ENCODE peak calls at places on chromosomes 16 and 17, in eight cellular contexts. O is A549, Q is stomach, L is uterus, S is breast epithelium, K is GM12878, C is Peyer's patch, W is vagina. V is an unnamed sample.

GRCh38 chr16:55588799-55589198 is 22.3 kb downstream of the CAPNS2 start:
- DNase-seq in O (no peak), Q (no peak), L (no peak), S (no peak), K (no peak), C (no peak), W (no peak), V (no peak)

GRCh38 chr16:54284931-54285413 is 1.6 kb downstream of the IRX3 start:
- DNase-seq in O (peak; percentile 18), Q (no peak), L (no peak), S (no peak), K (no peak), C (no peak), W (no peak), V (no peak)

GRCh38 chr17:66949501-66949900 is 15.0 kb upstream of the CACNG4 start:
- DNase-seq in O (no peak), Q (no peak), L (no peak), S (no peak), K (no peak), C (no peak), W (no peak), V (no peak)

GRCh38 chr17:43839670-43840101 is 6.7 kb upstream of the MPP3 start:
- DNase-seq in O (peak; percentile 88), Q (peak; percentile 74), L (no peak), S (peak; percentile 80), K (no peak), C (no peak), W (no peak), V (no peak)

GRCh38 chr17:2190014-2190413 is 113.6 kb downstream of the SMG6 start:
- DNase-seq in O (peak; percentile 25), Q (no peak), L (peak; percentile 65), S (no peak), K (no peak), C (no peak), W (no peak), V (peak; percentile 42)

GRCh38 chr17:76051571-76051970 is 20.7 kb downstream of the SRP68 start:
- DNase-seq in O (no peak), Q (no peak), L (no peak), S (no peak), K (no peak), C (no peak), W (no peak), V (no peak)

GRCh38 chr17:64152428-64153125 is 22.6 kb upstream of the ERN1 start:
- DNase-seq in O (no peak), Q (no peak), L (no peak), S (no peak), K (no peak), C (no peak), W (no peak), V (no peak)

GRCh38 chr17:388087-388486 is 35.5 kb upstream of the RPH3AL start:
- DNase-seq in O (no peak), Q (no peak), L (no peak), S (no peak), K (no peak), C (no peak), W (no peak), V (no peak)

GRCh38 chr17:60508384-60508980 is 17.6 kb downstream of the APPBP2 start:
- DNase-seq in O (no peak), Q (no peak), L (no peak), S (no peak), K (no peak), C (no peak), W (no peak), V (no peak)

GRCh38 chr16:69554495-69554894 is 11.3 kb upstream of the NFAT5 start:
- DNase-seq in O (no peak), Q (no peak), L (no peak), S (no peak), K (no peak), C (no peak), W (no peak), V (no peak)

GRCh38 chr17:79812969-79813825 is 16.3 kb upstream of the CBX8 start:
- DNase-seq in O (no peak), Q (no peak), L (no peak), S (no peak), K (no peak), C (no peak), W (no peak), V (no peak)

GRCh38 chr17:82036634-82037112 is 824 bp downstream of the DCXR start:
- DNase-seq in O (no peak), Q (no peak), L (no peak), S (no peak), K (no peak), C (no peak), W (no peak), V (no peak)

GRCh38 chr17:68061512-68062313 is 26.2 kb downstream of the KPNA2 start:
- DNase-seq in O (no peak), Q (no peak), L (no peak), S (no peak), K (no peak), C (no peak), W (no peak), V (peak; percentile 50)

GRCh38 chr16:22663389-22664064 is 150.4 kb upstream of the HS3ST2 start:
- DNase-seq in O (no peak), Q (no peak), L (no peak), S (no peak), K (no peak), C (no peak), W (no peak), V (no peak)

GRCh38 chr17:73214008-73214407 is 21.2 kb downstream of the COG1 start:
- DNase-seq in O (no peak), Q (no peak), L (no peak), S (no peak), K (no peak), C (no peak), W (no peak), V (no peak)

GRCh38 chr17:73208139-73208827 is 15.4 kb downstream of the COG1 start:
- DNase-seq in O (no peak), Q (no peak), L (no peak), S (no peak), K (no peak), C (no peak), W (no peak), V (no peak)

GRCh38 chr17:73209436-73209835 is 16.6 kb downstream of the COG1 start:
- DNase-seq in O (no peak), Q (no peak), L (no peak), S (no peak), K (no peak), C (no peak), W (no peak), V (no peak)

GRCh38 chr17:73211745-73212144 is 18.9 kb downstream of the COG1 start:
- DNase-seq in O (no peak), Q (no peak), L (no peak), S (peak; percentile 16), K (no peak), C (no peak), W (no peak), V (no peak)

DNA sequence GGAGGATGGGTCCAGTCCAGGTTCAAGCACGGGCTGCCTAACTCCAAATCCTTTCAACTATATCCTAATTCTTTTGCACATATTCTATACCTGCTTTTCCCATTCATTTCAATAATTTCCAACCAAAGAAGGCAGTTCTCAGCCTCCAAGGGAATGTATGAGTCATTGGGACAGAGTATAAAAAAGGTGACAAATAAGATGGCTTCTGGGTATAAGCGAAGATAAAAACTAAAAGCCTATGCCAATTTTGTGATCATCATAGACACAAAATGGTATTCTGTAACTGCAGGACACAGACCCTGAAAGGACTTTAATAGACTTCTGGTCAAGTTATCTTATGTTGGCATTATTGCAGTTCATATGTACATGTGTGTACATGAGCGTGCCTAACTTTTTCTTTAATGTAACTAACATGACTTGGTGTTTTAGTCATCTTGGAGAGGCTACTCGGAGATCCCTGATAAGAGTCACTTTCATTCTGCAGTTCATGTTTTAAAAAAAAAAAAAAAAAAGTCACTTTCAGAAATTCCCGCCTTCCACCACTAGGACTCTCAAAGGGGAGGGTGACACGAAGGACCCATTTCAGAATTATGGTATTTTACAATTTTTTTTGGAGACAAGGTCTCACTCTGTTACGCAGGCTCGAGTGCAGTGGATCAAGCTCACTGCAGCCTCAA is 17.3 kb downstream of the COG1 start:
- DNase-seq in O (no peak), Q (no peak), L (no peak), S (no peak), K (no peak), C (no peak), W (no peak), V (no peak)
- TF ChIP-seq CTCF in O (peak; percentile 24), Q (no peak), L (no peak), S (no peak), K (no peak), C (peak; percentile 30), W (no peak), V (peak; percentile 25)

GRCh38 chr16:80669673-80670072 is 128.9 kb downstream of the DYNLRB2 start:
- DNase-seq in O (no peak), Q (no peak), L (no peak), S (no peak), K (no peak), C (no peak), W (no peak), V (no peak)
- TF ChIP-seq POLR2A in O (no peak), Q (no peak), L (no peak), S (no peak), K (no peak), C (no peak), W (no peak), V (no peak)

DNA sequence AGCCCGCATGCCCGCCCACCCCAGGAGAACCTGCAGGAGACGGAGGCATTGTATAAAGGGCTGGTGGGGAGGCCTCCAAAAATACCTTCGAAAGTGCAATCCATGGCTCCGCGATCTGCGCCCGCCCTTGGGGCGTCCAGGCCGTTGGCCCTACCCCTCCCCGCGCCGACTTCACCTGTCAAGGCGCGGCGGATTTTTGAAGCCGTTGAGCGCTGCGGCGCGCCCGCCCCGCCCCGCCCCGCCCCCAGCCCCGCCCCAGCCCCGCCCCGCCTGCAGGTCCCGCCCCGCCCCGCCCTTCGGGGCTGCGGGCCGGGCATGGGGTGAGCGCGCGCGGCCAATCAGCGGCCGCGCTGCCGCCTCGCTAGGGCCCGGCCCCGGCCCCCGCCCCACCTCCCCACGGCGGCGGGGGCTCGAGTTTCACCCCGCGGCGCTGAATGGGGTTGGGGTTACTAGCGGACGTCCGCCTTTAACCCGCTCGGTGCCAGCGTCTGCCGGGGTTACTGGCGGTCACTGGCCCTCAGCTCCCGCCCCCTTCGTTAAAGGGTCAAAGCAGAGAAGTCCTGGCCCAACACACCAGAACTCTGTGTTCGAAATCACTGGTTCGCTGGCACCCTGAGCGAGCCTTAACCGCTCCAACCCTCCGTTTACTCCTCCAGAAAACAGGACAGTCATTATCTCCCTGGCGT is 13.2 kb downstream of the SREBF1 start:
- DNase-seq in O (peak; percentile 90), Q (peak; percentile 89), L (peak; percentile 84), S (peak; percentile 86), K (no peak), C (peak; percentile 79), W (no peak), V (peak; percentile 89)
- H3K4me3 ChIP-seq in O (peak overlapping the region; percentile 53), Q (peak overlapping the region; percentile 49), L (peak overlapping the region; percentile 40), S (peak overlapping the region; percentile 80), K (peak overlapping the region; percentile 63), C (peak overlapping the region; percentile 29), W (peak overlapping the region; percentile 58), V (peak overlapping the region; percentile 67)

DNA sequence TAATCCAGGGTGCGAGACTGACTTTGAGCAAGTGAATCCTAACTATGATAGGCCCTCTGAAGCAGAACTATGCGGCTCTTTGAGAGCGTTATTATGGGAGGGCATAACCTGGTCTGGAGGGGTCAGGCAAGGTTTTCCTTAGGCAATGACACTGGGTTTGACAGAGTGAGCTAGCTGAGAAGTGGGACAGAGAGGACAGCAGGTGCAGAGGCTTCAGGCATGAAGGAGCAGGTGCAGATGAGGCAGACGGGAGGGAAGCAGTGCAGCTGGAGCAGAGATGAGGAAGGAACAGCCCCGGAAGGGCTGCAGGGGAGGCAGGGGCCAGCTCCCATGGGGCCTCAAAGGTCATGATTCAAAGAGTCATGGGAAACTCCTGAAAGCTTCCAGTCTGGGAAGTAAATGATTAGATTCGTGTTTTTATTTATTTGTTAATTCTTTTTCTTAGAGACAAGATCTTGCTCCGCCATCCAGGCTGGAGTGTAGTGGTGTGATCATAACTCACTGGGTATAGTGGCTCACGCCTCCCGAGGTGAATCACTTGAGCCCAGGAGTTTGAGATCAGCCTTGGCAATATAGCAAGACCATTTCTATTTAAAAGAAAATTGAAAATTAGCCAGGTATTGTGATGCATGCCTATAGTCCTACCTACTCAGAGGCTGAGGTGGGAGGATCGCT is 5.4 kb downstream of the MARCHF10 start:
- DNase-seq in O (no peak), Q (no peak), L (no peak), S (no peak), K (no peak), C (no peak), W (no peak), V (no peak)
- TF ChIP-seq CTCF in O (no peak), Q (no peak), L (no peak), S (no peak), K (no peak), C (no peak), W (no peak), V (no peak)

V was measured in adrenal gland.